ENCODE peak calls at places on chromosomes 13 and 19, in four cellular contexts. R is ascending aorta, W is activated B cell treated with CpG ODN at 0.5 μM for 24 hours, S is Panc1. B is an unnamed sample.
A peak's percentile ranks its signal among the peaks of the same experiment; 100 is the strongest.

GRCh38 chr13:30047154-30047874 is 196.9 kb upstream of the UBL3 start:
- DNase-seq in R (no peak), W (no peak), S (no peak), B (no peak)

GRCh38 chr13:51542358-51542972 is 41.8 kb upstream of the WDFY2 start:
- DNase-seq in R (no peak), W (no peak), S (no peak), B (no peak)

GRCh38 chr19:8526345-8527062 is 12.5 kb upstream of the ZNF414 start:
- DNase-seq in R (peak; percentile 61), W (peak; percentile 43), S (no peak), B (peak; percentile 90)

GRCh38 chr13:70385852-70386251 is 277.6 kb upstream of the KLHL1 start:
- DNase-seq in R (no peak), W (no peak), S (no peak), B (no peak)

GRCh38 chr13:110509971-110510786 is 51.3 kb downstream of the RAB20 start:
- DNase-seq in R (no peak), W (no peak), S (no peak), B (no peak)

GRCh38 chr13:113783966-113784644 is 25.1 kb downstream of the TMEM255B start:
- DNase-seq in R (no peak), W (no peak), S (no peak), B (no peak)

GRCh38 chr13:87131611-87132010 is 539.6 kb upstream of the SLITRK5 start:
- DNase-seq in R (no peak), W (no peak), S (no peak), B (no peak)

GRCh38 chr13:46743191-46743590 is 53.8 kb downstream of the ESD start:
- DNase-seq in R (no peak), W (no peak), S (no peak), B (no peak)

GRCh38 chr19:4063369-4064072 is 3.2 kb downstream of the ZBTB7A start:
- DNase-seq in R (no peak), W (no peak), S (no peak), B (no peak)
- TF ChIP-seq CTCF in R (no peak), W (no peak), S (no peak), B (peak; percentile 24)

GRCh38 chr19:40443930-40444180 is 280 bp downstream of the SERTAD3 start:
- DNase-seq in R (no peak), W (no peak), S (no peak), B (no peak)

GRCh38 chr19:40445637-40445944 is 1.5 kb upstream of the SERTAD3 start:
- DNase-seq in R (no peak), W (no peak), S (no peak), B (no peak)

GRCh38 chr19:40445006-40445312 is 824 bp upstream of the SERTAD3 start:
- DNase-seq in R (no peak), W (no peak), S (no peak), B (no peak)

GRCh38 chr19:40443131-40443929 is 805 bp downstream of the SERTAD3 start:
- DNase-seq in R (peak; percentile 100), W (peak; percentile 96), S (peak; percentile 93), B (peak; percentile 99)

GRCh38 chr19:40444181-40445005 is at the start of gene SERTAD3:
- DNase-seq in R (peak; percentile 92), W (peak; percentile 98), S (no peak), B (peak; percentile 97)
- TF ChIP-seq CTCF in R (no peak), W (no peak), S (no peak), B (no peak)

DNA sequence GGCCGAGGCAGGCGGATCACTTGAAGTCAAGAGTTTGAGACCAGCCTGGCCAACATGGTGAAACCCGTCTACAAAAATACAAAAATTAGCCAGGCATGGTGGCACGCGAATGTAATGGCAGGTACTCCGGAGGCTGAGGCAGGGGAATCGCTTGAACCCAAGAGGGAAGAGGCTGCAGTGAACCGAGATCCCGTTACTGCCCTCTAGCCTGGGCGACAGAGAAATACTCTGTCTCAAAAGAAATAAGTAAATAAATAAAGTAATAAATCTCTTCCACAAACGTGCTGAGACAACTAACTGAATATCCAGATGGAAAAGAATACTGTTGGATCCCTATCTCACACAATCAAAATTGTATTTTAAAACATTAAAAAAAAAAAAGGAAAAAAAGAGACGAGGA is 807 bp upstream of the ZNF813 start:
- DNase-seq in R (no peak), W (no peak), S (no peak), B (no peak)
- TF ChIP-seq CTCF in R (no peak), W (no peak), S (no peak), B (peak; percentile 30)

GRCh38 chr13:53775807-53776206 is 747.2 kb downstream of the OLFM4 start:
- DNase-seq in R (no peak), W (no peak), S (no peak), B (no peak)
- TF ChIP-seq CTCF in R (no peak), W (no peak), S (no peak), B (peak; percentile 26)

DNA sequence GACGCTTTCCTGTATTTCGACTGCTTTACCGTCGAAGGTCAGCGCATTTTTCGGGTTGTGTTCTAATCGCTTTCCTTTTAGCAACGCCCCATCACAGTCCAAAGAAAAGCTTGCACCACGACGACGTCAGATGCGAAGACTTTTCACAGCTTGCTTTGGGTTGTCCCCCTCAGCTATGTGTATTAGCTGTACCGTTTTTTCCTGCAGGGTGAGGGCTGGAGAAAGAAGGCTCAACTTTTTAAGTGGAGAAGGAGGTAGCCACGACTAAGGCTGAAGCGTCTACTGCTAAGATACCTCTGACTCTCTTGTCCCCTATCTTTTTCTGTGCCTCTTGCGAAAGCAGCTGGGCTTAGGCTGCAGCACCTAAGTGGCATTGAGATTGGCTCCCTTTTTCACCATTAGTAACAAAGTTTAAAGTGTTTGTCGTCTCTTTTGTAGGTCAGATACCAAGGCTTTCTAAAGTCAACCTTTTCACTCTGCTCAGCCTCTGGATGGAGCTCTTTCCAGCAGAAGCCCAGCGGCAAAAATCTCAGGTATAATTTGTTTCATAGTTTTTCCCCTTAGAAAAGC is 793 bp downstream of the CDADC1 start:
- DNase-seq in R (no peak), W (no peak), S (no peak), B (no peak)
- TF ChIP-seq CTCF in R (no peak), W (no peak), S (peak; percentile 46), B (peak; percentile 8)

DNA sequence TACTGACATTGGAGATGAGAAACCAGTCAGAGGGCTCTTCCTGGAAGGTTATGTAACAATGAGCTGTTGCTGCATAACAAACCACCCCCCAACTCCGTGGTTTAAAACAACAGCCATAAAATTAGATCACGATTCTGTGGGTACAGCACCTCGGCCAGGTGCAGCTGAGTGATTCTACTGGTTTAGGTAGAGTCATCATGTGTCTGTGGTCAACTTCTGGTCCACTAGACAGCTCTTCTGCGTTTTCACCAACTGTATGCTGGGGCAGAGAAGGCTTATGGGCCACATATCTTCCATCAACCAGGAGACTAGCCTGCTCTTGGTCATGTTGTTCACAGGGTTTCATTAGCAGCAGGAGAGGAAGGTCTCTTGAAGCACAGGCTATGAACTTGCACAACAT is 585.5 kb downstream of the KCTD12 start:
- DNase-seq in R (no peak), W (no peak), S (no peak), B (no peak)
- TF ChIP-seq CTCF in R (no peak), W (no peak), S (no peak), B (no peak)

DNA sequence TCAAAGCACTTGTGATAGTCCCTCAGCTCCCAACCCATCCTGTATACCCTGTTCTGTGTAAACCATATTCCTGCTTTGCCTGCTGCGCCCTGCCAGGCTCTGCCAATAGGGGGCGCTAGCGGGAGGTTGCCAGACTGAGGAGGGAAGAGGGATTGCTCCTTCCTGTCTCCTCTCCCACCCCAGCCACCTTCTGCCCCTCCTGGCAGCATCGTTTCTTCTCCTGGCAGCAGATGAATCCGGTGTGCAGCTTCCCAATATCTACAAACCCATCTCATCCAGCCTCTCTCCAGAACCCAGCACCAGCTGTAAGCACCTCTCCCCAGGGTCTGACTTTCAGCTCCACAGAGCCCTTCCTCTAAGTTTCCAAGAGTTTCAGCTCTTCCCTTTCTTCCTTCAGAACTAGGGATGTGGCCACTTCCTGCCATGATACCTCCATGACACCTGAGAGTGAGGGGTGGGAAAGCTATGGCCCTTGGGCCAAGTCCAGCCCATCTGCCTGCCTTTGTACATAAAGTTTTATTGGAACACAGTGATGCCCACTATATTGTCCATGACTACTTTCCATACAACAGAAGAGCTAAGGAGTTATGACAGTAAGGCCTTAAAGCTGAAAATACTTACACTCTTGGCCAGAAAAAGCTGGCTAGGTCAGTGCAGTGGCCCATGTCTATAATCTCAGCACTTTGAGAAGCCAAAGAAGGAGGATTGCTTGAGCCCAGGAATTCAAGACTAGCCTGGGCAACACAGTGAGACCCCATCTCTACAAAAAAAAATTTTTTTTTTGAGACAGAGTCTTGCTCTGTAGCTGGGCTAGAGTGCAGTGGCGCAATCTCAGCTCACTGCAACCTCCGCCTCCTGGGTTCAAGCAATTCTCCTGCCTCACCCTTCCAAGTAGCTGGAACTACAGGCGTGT is 34.5 kb upstream of the ATP1A3 start:
- DNase-seq in R (no peak), W (no peak), S (no peak), B (no peak)
- TF ChIP-seq CTCF in R (no peak), W (no peak), S (peak; percentile 77), B (peak; percentile 45)

DNA sequence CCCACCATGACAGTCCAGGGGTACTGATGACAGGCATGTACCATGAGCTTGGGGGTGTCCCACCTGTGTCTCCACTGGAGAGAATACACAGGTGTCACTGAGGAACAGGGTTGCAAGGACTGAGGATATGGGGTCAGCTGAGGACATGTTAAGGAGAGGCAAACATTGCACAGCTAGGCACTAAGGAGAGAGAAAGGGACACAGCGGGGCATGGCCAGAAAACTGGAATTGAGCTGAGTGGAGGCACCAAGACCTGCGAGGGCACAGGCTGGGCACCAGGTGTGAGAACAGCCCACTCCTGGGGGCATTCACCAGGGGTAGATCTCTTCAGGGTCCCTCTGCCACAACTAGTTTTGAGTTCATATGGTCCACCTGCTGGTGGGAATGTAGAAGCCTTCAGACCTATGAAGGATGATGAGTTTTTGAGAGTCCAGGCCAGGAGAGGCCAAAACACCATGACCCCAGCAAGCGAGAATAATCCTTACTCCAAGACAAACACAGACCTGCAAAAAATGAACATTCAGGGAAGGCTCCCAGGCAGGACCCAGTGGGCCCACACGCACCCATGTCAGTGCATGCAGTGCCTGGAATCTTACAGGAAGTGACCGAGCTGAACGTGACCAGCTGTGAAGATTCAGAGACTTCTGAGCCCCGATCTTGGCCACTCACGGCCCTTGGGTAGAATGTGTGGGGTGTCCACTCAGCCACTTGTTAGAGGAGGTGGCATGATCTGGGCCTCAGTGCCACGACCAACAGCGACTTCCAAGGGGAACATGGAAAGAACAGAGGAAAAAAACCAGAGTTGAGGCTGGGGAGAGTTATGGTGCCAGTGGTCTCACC is 1.4 kb upstream of the ZNF584 start:
- DNase-seq in R (no peak), W (no peak), S (no peak), B (no peak)
- TF ChIP-seq CTCF in R (no peak), W (no peak), S (peak; percentile 77), B (peak; percentile 53)